ENCODE peak calls at places on chromosomes 4 and X, in four cellular contexts. O is K562, G is GM12878, N is GM12891. Q is an unnamed sample.

GRCh38 chr4:99324978-99325377 is 3.8 kb upstream of the ADH1B start:
- DNase-seq in N (no peak), G (no peak), O (no peak), Q (no peak)

GRCh38 chrX:109927663-109928273 is 75.1 kb upstream of the TMEM164 start:
- DNase-seq in O (no peak), G (no peak), N (no peak), Q (no peak)

GRCh38 chr4:52560844-52561280 is 98.2 kb downstream of the USP46 start:
- DNase-seq in N (no peak), G (no peak), O (no peak), Q (no peak)

GRCh38 chr4:20723463-20723862 is 23.2 kb downstream of the PACRGL start:
- DNase-seq in G (no peak), N (no peak), O (no peak), Q (no peak)

GRCh38 chrX:33183366-33183765 is 28.0 kb downstream of the DMD start:
- DNase-seq in N (no peak), O (no peak), G (no peak), Q (no peak)

GRCh38 chrX:19237919-19238318 is 105.8 kb upstream of the PDHA1 start:
- DNase-seq in G (no peak), O (no peak), N (no peak), Q (no peak)

GRCh38 chr4:26826721-26827120 is 33.9 kb upstream of the STIM2 start:
- DNase-seq in O (no peak), G (peak; percentile 72), N (peak; percentile 33), Q (peak; percentile 89)

GRCh38 chr4:156475322-156475721 is 496.3 kb downstream of the PDGFC start:
- DNase-seq in O (no peak), G (no peak), N (no peak), Q (no peak)

GRCh38 chrX:118495061-118495921 is at the start of gene DOCK11:
- DNase-seq in G (peak; percentile 58), N (peak; percentile 48), O (peak; percentile 84), Q (peak; percentile 80)

GRCh38 chrX:49910344-49910743 is 12.1 kb upstream of the CLCN5 start:
- DNase-seq in N (no peak), O (no peak), G (no peak), Q (no peak)

GRCh38 chr4:127709456-127709855 is 20.7 kb upstream of the SLC25A31 start:
- DNase-seq in G (no peak), N (no peak), O (no peak), Q (no peak)

GRCh38 chr4:149933883-149934282 is 118.2 kb upstream of the IQCM start:
- DNase-seq in G (no peak), O (no peak), N (no peak), Q (no peak)

GRCh38 chr4:142160509-142160908 is 524.1 kb downstream of the IL15 start:
- DNase-seq in O (no peak), G (no peak), N (no peak), Q (no peak)

GRCh38 chr4:153153339-153153851 is 50.8 kb upstream of the TRIM2 start:
- DNase-seq in O (no peak), N (peak; percentile 41), G (no peak), Q (peak; percentile 31)

GRCh38 chr4:16205298-16206164 is 20.7 kb downstream of the TAPT1 start:
- DNase-seq in N (no peak), G (no peak), O (peak; percentile 25), Q (no peak)

GRCh38 chr4:73674451-73674919 is 54.2 kb upstream of the RASSF6 start:
- DNase-seq in G (no peak), O (no peak), N (no peak), Q (no peak)

GRCh38 chr4:138051157-138051556 is 191.0 kb downstream of the SLC7A11 start:
- DNase-seq in G (no peak), O (no peak), N (no peak), Q (no peak)

GRCh38 chr4:126028871-126029270 is 714.1 kb downstream of the FAT4 start:
- DNase-seq in N (no peak), O (no peak), G (no peak), Q (no peak)

GRCh38 chr4:119697887-119698393 is 69.3 kb upstream of the PDE5A start:
- DNase-seq in O (no peak), N (no peak), G (no peak), Q (no peak)

GRCh38 chrX:63330681-63331080 is 20.5 kb downstream of the SPIN4 start:
- DNase-seq in N (no peak), O (no peak), G (no peak), Q (peak; percentile 32)

GRCh38 chrX:108123591-108124366 is 32.2 kb downstream of the ATG4A start:
- DNase-seq in G (no peak), O (no peak), N (no peak), Q (no peak)

GRCh38 chrX:149877636-149878035 is 3.3 kb upstream of the MAGEA8 start:
- DNase-seq in N (no peak), O (no peak), G (no peak), Q (no peak)

GRCh38 chr4:138095378-138095777 is 146.8 kb downstream of the SLC7A11 start:
- DNase-seq in N (no peak), O (no peak), G (no peak), Q (no peak)

GRCh38 chr4:184282895-184283654 is 65.4 kb upstream of the ENPP6 start:
- DNase-seq in N (no peak), O (no peak), G (peak; percentile 97), Q (peak; percentile 0)

DNA sequence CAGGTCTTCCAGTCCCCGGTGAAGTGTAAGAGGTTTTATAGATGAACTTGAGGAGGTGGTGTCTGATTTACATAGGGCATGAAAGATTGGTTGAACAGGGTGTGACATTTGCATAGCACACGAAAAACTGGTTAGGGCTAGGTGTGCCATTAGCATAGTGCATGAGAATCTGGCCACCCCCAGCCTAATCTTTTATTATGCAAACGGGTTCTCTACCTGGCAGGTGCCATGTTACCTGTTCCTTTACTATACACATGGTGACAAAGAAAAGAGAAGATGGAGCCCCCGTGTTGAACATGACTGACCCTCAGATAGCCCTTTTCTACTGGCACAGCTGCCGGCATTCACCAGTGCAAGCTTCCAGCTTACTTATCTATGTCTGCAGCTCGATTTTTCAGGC is 71.0 kb downstream of the UCHL1 start:
- DNase-seq in O (no peak), N (no peak), G (no peak), Q (no peak)
- TF ChIP-seq SPI1 in O (no peak), N (no peak), G (no peak), Q (no peak)

GRCh38 chrX:42289492-42290385 is 366.4 kb upstream of the CASK start:
- DNase-seq in G (no peak), N (no peak), O (no peak), Q (no peak)
- TF ChIP-seq SPI1 in G (no peak), N (no peak), O (no peak), Q (no peak)

GRCh38 chr4:189659302-189659701 is 281.4 kb upstream of the FRG1 start:
- DNase-seq in O (no peak), G (no peak), N (no peak), Q (peak; percentile 28)
- TF ChIP-seq SPI1 in O (no peak), G (no peak), N (no peak), Q (no peak)

GRCh38 chr4:65893311-65893710 is 223.0 kb upstream of the EPHA5 start:
- DNase-seq in O (no peak), N (no peak), G (no peak), Q (no peak)
- TF ChIP-seq SPI1 in O (no peak), N (no peak), G (no peak), Q (no peak)

DNA sequence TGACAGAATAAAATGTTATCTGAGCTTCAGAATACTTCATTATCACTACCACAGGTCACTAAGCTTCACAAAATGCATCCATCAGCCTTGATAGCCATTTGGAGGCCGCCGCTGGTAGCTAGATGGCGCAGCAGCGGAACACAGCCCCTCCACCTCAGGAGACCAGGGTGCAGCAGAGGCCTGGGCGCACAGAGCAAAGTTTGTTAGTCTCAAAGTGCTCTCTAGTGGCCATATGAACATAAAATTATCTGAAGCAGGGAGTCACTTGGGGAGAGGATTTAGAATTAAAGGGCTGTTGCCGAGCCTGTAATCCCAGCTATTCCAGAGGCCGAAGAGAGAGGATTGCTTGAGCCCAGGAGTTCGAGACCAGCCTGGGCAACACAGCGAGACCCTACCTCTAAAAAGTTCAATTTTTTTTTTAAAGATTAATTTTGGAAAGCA is 8.1 kb upstream of the DCTD start:
- DNase-seq in N (no peak), G (peak; percentile 47), O (peak; percentile 48), Q (peak; percentile 82)
- TF ChIP-seq SPI1 in N (no peak), G (no peak), O (no peak), Q (no peak)

GRCh38 chr4:24988776-24989175 is 42.0 kb downstream of the LGI2 start:
- DNase-seq in G (no peak), O (no peak), N (no peak), Q (peak; percentile 45)
- TF ChIP-seq SPI1 in G (no peak), O (no peak), N (no peak), Q (no peak)

GRCh38 chr4:168562021-168562691 is 65.3 kb downstream of the PALLD start:
- DNase-seq in G (no peak), N (no peak), O (no peak), Q (no peak)
- TF ChIP-seq SPI1 in G (no peak), N (no peak), O (no peak), Q (no peak)

GRCh38 chr4:128757712-128758111 is 51.8 kb upstream of the JADE1 start:
- DNase-seq in N (no peak), O (no peak), G (no peak), Q (no peak)
- TF ChIP-seq SPI1 in N (no peak), O (no peak), G (no peak), Q (no peak)

GRCh38 chr4:173399016-173399415 is at the start of gene SCRG1:
- DNase-seq in G (no peak), O (no peak), N (no peak), Q (no peak)

GRCh38 chr4:173398251-173398650 is 665 bp downstream of the SCRG1 start:
- DNase-seq in O (no peak), N (no peak), G (no peak), Q (no peak)

GRCh38 chr4:173391691-173392090 is 7.2 kb downstream of the SCRG1 start:
- DNase-seq in N (no peak), O (no peak), G (no peak), Q (no peak)

GRCh38 chr4:173403051-173403450 is 4.1 kb upstream of the SCRG1 start:
- DNase-seq in O (no peak), N (no peak), G (no peak), Q (no peak)

GRCh38 chr4:173397604-173398003 is 1.3 kb downstream of the SCRG1 start:
- DNase-seq in G (no peak), O (no peak), N (no peak), Q (no peak)
- TF ChIP-seq SPI1 in G (no peak), O (no peak), N (no peak), Q (no peak)

DNA sequence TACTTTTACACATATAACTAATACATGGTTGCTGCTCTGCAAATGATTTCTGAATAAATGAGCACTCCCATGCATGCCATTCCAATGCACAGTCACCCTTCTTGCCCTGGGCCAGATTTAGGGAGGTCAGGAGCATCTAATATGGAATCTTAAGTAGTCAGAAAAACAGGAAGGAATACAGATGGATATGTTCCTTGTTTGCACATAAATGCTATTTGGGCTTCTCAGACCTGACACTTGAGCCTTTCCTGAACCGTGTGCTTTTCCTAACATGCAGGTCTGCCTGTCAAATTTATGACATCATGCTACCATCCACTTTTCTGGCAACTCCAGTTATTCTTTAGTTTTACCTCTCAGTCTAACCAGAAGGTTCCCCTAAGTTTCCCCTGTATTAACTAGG is 70.7 kb downstream of the MAML3 start:
- DNase-seq in O (no peak), N (no peak), G (no peak), Q (no peak)
- TF ChIP-seq SPI1 in O (no peak), N (no peak), G (no peak), Q (no peak)